ENCODE peak calls at places on chromosomes 7 and 10, in five cellular contexts. E is fibroblast of lung, K is PC-3, C is GM13976, B is kidney. G is an unnamed sample.

GRCh38 chr7:6831018-6831725 is 5.1 kb upstream of the CCZ1B start:
- DNase-seq in C (no peak), K (no peak), E (no peak), B (no peak), G (no peak)

GRCh38 chr7:113996405-113996804 is 77.6 kb upstream of the PPP1R3A start:
- DNase-seq in B (no peak), E (peak), C (no peak), K (no peak), G (no peak)

GRCh38 chr7:68547794-68548193 is 1050.5 kb upstream of the AUTS2 start:
- DNase-seq in C (no peak), B (no peak), E (no peak), K (no peak), G (no peak)

GRCh38 chr7:7529328-7529727 is 6.3 kb downstream of the COL28A1 start:
- DNase-seq in E (no peak), K (peak), C (no peak), B (no peak), G (no peak)

GRCh38 chr7:151404216-151405011 is 5.4 kb downstream of the WDR86 start:
- DNase-seq in B (peak), E (peak), K (no peak), C (no peak), G (peak)

GRCh38 chr10:119759832-119760231 is 34.0 kb downstream of the INPP5F start:
- DNase-seq in B (no peak), C (no peak), K (no peak), E (peak), G (no peak)

GRCh38 chr7:33932832-33933468 is 27.6 kb downstream of the BMPER start:
- DNase-seq in K (peak), C (peak), B (peak), E (peak), G (peak)

GRCh38 chr10:124253006-124253405 is 159.6 kb upstream of the CHST15 start:
- DNase-seq in C (no peak), K (no peak), E (no peak), B (no peak), G (no peak)

GRCh38 chr7:6571160-6571779 is 6.0 kb upstream of the ZDHHC4 start:
- DNase-seq in B (no peak), K (peak), E (no peak), C (no peak), G (no peak)

GRCh38 chr10:48519731-48520506 is 85.0 kb downstream of the ARHGAP22 start:
- DNase-seq in K (no peak), E (no peak), C (no peak), B (no peak), G (no peak)

GRCh38 chr7:33130184-33130583 is 820 bp downstream of the BBS9 start:
- DNase-seq in B (no peak), C (no peak), K (no peak), E (no peak), G (no peak)

GRCh38 chr10:43347997-43348396 is 23.4 kb upstream of the FXYD4 start:
- DNase-seq in K (no peak), B (no peak), E (no peak), C (no peak), G (no peak)

GRCh38 chr7:78073470-78074382 is 275.2 kb downstream of the PHTF2 start:
- DNase-seq in B (no peak), K (peak), E (peak), C (no peak), G (no peak)

GRCh38 chr7:108459922-108460551 is 3.8 kb upstream of the NRCAM start:
- DNase-seq in B (no peak), E (peak), K (peak), C (peak), G (peak)

GRCh38 chr10:42961156-42961589 is 115.7 kb upstream of the RET start:
- DNase-seq in B (peak), C (no peak), E (no peak), K (no peak), G (no peak)

GRCh38 chr10:123571978-123572377 is 94.2 kb upstream of the GPR26 start:
- DNase-seq in E (no peak), B (no peak), C (no peak), K (no peak), G (no peak)

GRCh38 chr10:76024460-76025123 is 593.2 kb downstream of the LRMDA start:
- DNase-seq in C (no peak), E (no peak), B (no peak), K (no peak), G (no peak)

GRCh38 chr10:58435297-58435696 is 50.1 kb downstream of the TFAM start:
- DNase-seq in C (no peak), E (peak), K (peak), B (peak), G (peak)

GRCh38 chr7:12229046-12229445 is 18.0 kb downstream of the TMEM106B start:
- DNase-seq in K (no peak), B (no peak), C (no peak), E (peak), G (no peak)

GRCh38 chr7:4040031-4040928 is 641.8 kb upstream of the FOXK1 start:
- DNase-seq in K (no peak), C (no peak), E (no peak), B (no peak), G (no peak)

GRCh38 chr10:97539523-97540200 is 32.9 kb upstream of the ANKRD2 start:
- DNase-seq in B (no peak), K (peak), C (no peak), E (peak), G (no peak)

GRCh38 chr7:7911756-7912155 is 56.8 kb upstream of the GLCCI1 start:
- DNase-seq in K (peak), E (no peak), B (no peak), C (no peak), G (peak)

GRCh38 chr10:19930936-19931859 is 115.0 kb downstream of the PLXDC2 start:
- DNase-seq in B (peak), E (peak), K (peak), C (no peak), G (no peak)

GRCh38 chr10:114634607-114634974 is 23.5 kb downstream of the ABLIM1 start:
- DNase-seq in E (peak), K (peak), C (no peak), B (peak), G (peak)

GRCh38 chr10:124300224-124300623 is 118.5 kb downstream of the OAT start:
- DNase-seq in B (no peak), K (no peak), E (no peak), C (no peak), G (no peak)

GRCh38 chr7:106058925-106059324 is 53.2 kb downstream of the SYPL1 start:
- DNase-seq in E (no peak), B (no peak), K (no peak), C (no peak), G (no peak)

GRCh38 chr7:110003827-110004226 is 1087.1 kb upstream of the LRRN3 start:
- DNase-seq in C (no peak), B (no peak), K (no peak), E (no peak), G (no peak)

GRCh38 chr7:5692112-5692844 is 89.2 kb downstream of the RNF216 start:
- DNase-seq in K (peak), C (no peak), E (peak), B (peak), G (no peak)

GRCh38 chr7:113636727-113637421 is 281.9 kb downstream of the PPP1R3A start:
- DNase-seq in K (peak), C (no peak), B (no peak), E (peak), G (no peak)

GRCh38 chr7:46032936-46033335 is 111.9 kb upstream of the IGFBP3 start:
- DNase-seq in C (no peak), B (no peak), K (peak), E (peak), G (no peak)

GRCh38 chr10:89793649-89794254 is 92.4 kb downstream of the KIF20B start:
- DNase-seq in K (peak), B (no peak), C (peak), E (peak), G (peak)

GRCh38 chr10:123996302-123996701 is 97.1 kb downstream of the CHST15 start:
- DNase-seq in C (no peak), E (no peak), K (peak), B (no peak), G (no peak)

GRCh38 chr7:28858206-28858605 is 99.9 kb downstream of the TRIL start:
- DNase-seq in E (peak), K (peak), B (no peak), C (no peak), G (no peak)

GRCh38 chr7:157269341-157270059 is 67.3 kb upstream of the DNAJB6 start:
- DNase-seq in K (no peak), E (no peak), C (no peak), B (no peak), G (no peak)
- TF ChIP-seq CTCF in K (no peak), E (no peak), C (no peak), B (no peak), G (no peak)

GRCh38 chr10:122029503-122030199 is 40.7 kb downstream of the TACC2 start:
- DNase-seq in K (no peak), C (no peak), E (no peak), B (no peak), G (no peak)
- TF ChIP-seq CTCF in K (no peak), C (no peak), E (peak), B (no peak), G (no peak)

GRCh38 chr10:117004627-117005453 is at the start of gene SHTN1:
- DNase-seq in E (peak), B (peak), C (peak), K (peak), G (peak)

GRCh38 chr10:117003336-117003735 is 1.7 kb downstream of the SHTN1 start:
- DNase-seq in K (peak), C (no peak), E (no peak), B (no peak), G (peak)

GRCh38 chr10:117004238-117004626 is 755 bp downstream of the SHTN1 start:
- DNase-seq in B (no peak), E (no peak), C (peak), K (peak), G (no peak)

GRCh38 chr10:117007080-117007479 is 2.1 kb upstream of the SHTN1 start:
- DNase-seq in K (peak), B (no peak), C (no peak), E (peak), G (peak)

GRCh38 chr10:117005454-117006055 is 568 bp upstream of the SHTN1 start:
- DNase-seq in E (peak), K (peak), B (no peak), C (peak), G (peak)
- TF ChIP-seq CTCF in E (no peak), K (no peak), B (no peak), C (no peak), G (no peak)

GRCh38 chr10:92740762-92741161 is 51.0 kb downstream of the HHEX start:
- DNase-seq in C (no peak), B (no peak), K (no peak), E (peak), G (no peak)
- TF ChIP-seq CTCF in C (no peak), B (no peak), K (no peak), E (no peak), G (no peak)

GRCh38 chr10:129658673-129659072 is 191.6 kb downstream of the MGMT start:
- DNase-seq in B (no peak), E (no peak), C (no peak), K (peak), G (no peak)
- TF ChIP-seq CTCF in B (peak), E (peak), C (peak), K (peak), G (no peak)

GRCh38 chr7:149479554-149479953 is 18.1 kb downstream of the ZNF746 start:
- DNase-seq in B (no peak), E (no peak), C (no peak), K (no peak), G (no peak)

GRCh38 chr7:149477494-149478443 is 16.9 kb upstream of the ZNF777 start:
- DNase-seq in E (no peak), K (no peak), C (no peak), B (no peak), G (no peak)

GRCh38 chr7:149475121-149476045 is 14.5 kb upstream of the ZNF777 start:
- DNase-seq in K (no peak), C (no peak), E (no peak), B (no peak), G (no peak)

GRCh38 chr7:149476791-149477190 is 15.9 kb upstream of the ZNF777 start:
- DNase-seq in E (no peak), K (no peak), C (no peak), B (no peak), G (no peak)

GRCh38 chr7:149478754-149479153 is 17.9 kb upstream of the ZNF777 start:
- DNase-seq in E (no peak), K (no peak), C (no peak), B (no peak), G (no peak)
- TF ChIP-seq CTCF in E (no peak), K (no peak), C (no peak), B (no peak), G (no peak)